ENCODE peak calls at places on chromosomes 7 and 10, in ten cellular contexts. R, D, Z, G, Y, V, T, E, O and N are unnamed samples.

GRCh38 chr10:1638889-1639418 is 98.4 kb downstream of the ADARB2 start:
- DNase-seq in Y (no peak), E (peak; percentile 68), D (peak; percentile 38), T (no peak), O (no peak), G (no peak), R (peak; percentile 34), Z (no peak), V (no peak), N (no peak)

GRCh38 chr7:21962677-21963076 is 17.0 kb upstream of the CDCA7L start:
- DNase-seq in R (no peak), D (no peak), Z (no peak), G (no peak), O (no peak), E (no peak), T (no peak), Y (no peak), V (no peak), N (no peak)

GRCh38 chr7:98619450-98620321 is 2.6 kb downstream of the NPTX2 start:
- DNase-seq in Y (no peak), O (no peak), E (no peak), G (no peak), V (no peak), D (peak; percentile 27), R (peak; percentile 40), Z (no peak), T (peak; percentile 55), N (no peak)

GRCh38 chr7:49294611-49295010 is 370.3 kb downstream of the CDC14C start:
- DNase-seq in E (no peak), G (no peak), Y (no peak), O (no peak), D (no peak), V (no peak), T (no peak), R (no peak), Z (no peak), N (no peak)

GRCh38 chr7:126657599-126658358 is 595.0 kb downstream of the GRM8 start:
- DNase-seq in R (no peak), Z (no peak), O (no peak), E (peak; percentile 31), V (no peak), T (no peak), D (no peak), G (no peak), Y (no peak), N (no peak)

GRCh38 chr10:27158421-27158820 is 3.3 kb downstream of the MASTL start:
- DNase-seq in E (peak; percentile 75), G (no peak), Y (no peak), T (no peak), R (no peak), O (no peak), Z (peak; percentile 12), V (no peak), D (no peak), N (no peak)

GRCh38 chr7:134234216-134234615 is 82.5 kb downstream of the SLC35B4 start:
- DNase-seq in O (no peak), D (no peak), Z (no peak), V (no peak), R (no peak), G (no peak), Y (no peak), E (no peak), T (no peak), N (no peak)

GRCh38 chr7:134339475-134339874 is 22.7 kb upstream of the SLC35B4 start:
- DNase-seq in D (no peak), G (no peak), T (no peak), Z (no peak), O (no peak), Y (no peak), R (no peak), V (no peak), E (no peak), N (no peak)

GRCh38 chr10:33418309-33418708 is 83.8 kb upstream of the NRP1 start:
- DNase-seq in R (no peak), Z (no peak), Y (no peak), G (no peak), D (no peak), E (no peak), T (no peak), V (no peak), O (no peak), N (no peak)

GRCh38 chr10:45375716-45376231 is 1.8 kb downstream of the ALOX5 start:
- DNase-seq in Z (no peak), V (no peak), G (no peak), E (no peak), R (no peak), T (peak; percentile 0), Y (no peak), O (no peak), D (no peak), N (no peak)

GRCh38 chr10:66836057-66836456 is 89.8 kb upstream of the LRRTM3 start:
- DNase-seq in Y (no peak), R (no peak), G (peak; percentile 59), V (no peak), Z (peak; percentile 81), O (no peak), T (peak; percentile 60), D (peak; percentile 25), E (no peak), N (no peak)

GRCh38 chr7:157568785-157569584 is 232.2 kb downstream of the DNAJB6 start:
- DNase-seq in V (peak; percentile 77), Z (peak; percentile 18), G (no peak), R (peak; percentile 29), D (no peak), Y (peak; percentile 41), O (peak; percentile 30), T (peak; percentile 39), E (no peak), N (no peak)

GRCh38 chr7:323410-323809 is 33.4 kb downstream of the FOXL3 start:
- DNase-seq in G (no peak), R (no peak), E (no peak), V (no peak), D (no peak), T (no peak), Y (no peak), Z (no peak), O (no peak), N (no peak)

GRCh38 chr10:123573236-123574147 is 92.7 kb upstream of the GPR26 start:
- DNase-seq in T (peak; percentile 39), V (peak; percentile 54), E (peak; percentile 17), G (peak; percentile 31), O (no peak), R (peak; percentile 68), D (peak; percentile 81), Z (peak; percentile 54), Y (peak; percentile 34), N (no peak)

GRCh38 chr7:150715293-150715692 is 1.1 kb upstream of the GIMAP1 start:
- DNase-seq in Y (no peak), G (no peak), T (no peak), Z (no peak), R (no peak), E (no peak), O (no peak), D (no peak), V (no peak), N (no peak)

GRCh38 chr7:95989301-95989700 is 216.9 kb downstream of the DYNC1I1 start:
- DNase-seq in O (no peak), Z (no peak), D (no peak), E (no peak), R (peak; percentile 62), G (no peak), V (no peak), T (no peak), Y (no peak), N (no peak)

GRCh38 chr10:71783917-71784678 is 10.8 kb upstream of the VSIR start:
- DNase-seq in E (no peak), R (no peak), T (no peak), Z (no peak), O (no peak), V (no peak), G (no peak), D (no peak), Y (no peak), N (no peak)

GRCh38 chr7:107118109-107118900 is 50.5 kb upstream of the HBP1 start:
- DNase-seq in Z (peak; percentile 26), D (no peak), V (no peak), R (no peak), Y (no peak), T (peak; percentile 4), O (no peak), E (no peak), G (peak; percentile 56), N (no peak)

GRCh38 chr7:102467581-102468415 is 3.0 kb downstream of the LRWD1 start:
- DNase-seq in V (no peak), T (no peak), E (no peak), Y (no peak), G (no peak), D (no peak), R (no peak), Z (no peak), O (no peak), N (no peak)

GRCh38 chr7:121337398-121337797 is 8.6 kb downstream of the WNT16 start:
- DNase-seq in O (no peak), E (no peak), Z (no peak), V (no peak), T (no peak), R (no peak), D (peak; percentile 42), G (peak; percentile 19), Y (no peak), N (no peak)

GRCh38 chr10:102988404-102989314 is 70.6 kb downstream of the CNNM2 start:
- DNase-seq in T (no peak), O (peak; percentile 1), E (no peak), Y (no peak), D (peak; percentile 44), Z (peak; percentile 7), V (no peak), R (no peak), G (peak; percentile 51), N (no peak)

GRCh38 chr7:33895025-33895804 is 10.1 kb upstream of the BMPER start:
- DNase-seq in Y (peak; percentile 74), E (peak; percentile 50), D (peak; percentile 91), V (peak; percentile 85), G (peak; percentile 83), R (peak; percentile 90), Z (peak; percentile 84), T (peak; percentile 82), O (peak; percentile 59), N (no peak)

GRCh38 chr10:4541292-4541691 is 284.7 kb upstream of the AKR1E2 start:
- DNase-seq in E (no peak), D (peak; percentile 95), R (peak; percentile 44), T (peak; percentile 85), O (no peak), G (peak; percentile 96), Z (peak; percentile 95), Y (no peak), V (no peak), N (no peak)

GRCh38 chr7:105654994-105655900 is 74.0 kb upstream of the EFCAB10 start:
- DNase-seq in D (peak; percentile 67), T (peak; percentile 35), V (no peak), G (peak; percentile 67), R (peak; percentile 68), Z (no peak), O (no peak), Y (no peak), E (no peak), N (no peak)

GRCh38 chr10:44981172-44982113 is 2.8 kb upstream of the DEPP1 start:
- DNase-seq in O (no peak), D (peak; percentile 37), Z (peak; percentile 88), V (no peak), E (no peak), R (no peak), T (peak; percentile 88), Y (no peak), G (peak; percentile 91), N (no peak)

GRCh38 chr10:10490187-10490980 is 527.3 kb upstream of the CELF2 start:
- DNase-seq in R (no peak), T (peak; percentile 2), Y (no peak), E (no peak), D (no peak), O (no peak), Z (no peak), G (peak; percentile 4), V (no peak), N (no peak)

GRCh38 chr10:76492026-76492425 is 1060.6 kb downstream of the LRMDA start:
- DNase-seq in V (no peak), D (no peak), O (peak; percentile 8), R (no peak), E (no peak), T (peak; percentile 39), Y (no peak), Z (peak; percentile 87), G (peak; percentile 95), N (no peak)

GRCh38 chr10:6142644-6143043 is 53.8 kb downstream of the RBM17 start:
- DNase-seq in O (no peak), Y (no peak), T (no peak), Z (no peak), R (no peak), E (no peak), G (no peak), V (no peak), D (no peak), N (no peak)